ENCODE peak calls at places on chromosomes 4 and X, in seven cellular contexts. One of them, this sample, is unnamed.

GRCh38 chr4:23932935-23933334 is 43.1 kb upstream of the PPARGC1A start:
- DNase-seq in heart left ventricle: no peak
- DNase-seq in progenitor cell of endocrine pancreas: no peak
- DNase-seq in CD8-positive, alpha-beta memory T cell: no peak
- DNase-seq in OCI-M1: no peak
- DNase-seq in hypothalamus: no peak
- DNase-seq in naive thymus-derived CD8-positive, alpha-beta T cell: no peak
- DNase-seq in this sample: peak; percentile 40

GRCh38 chr4:42371306-42372063 is 25.8 kb upstream of the SHISA3 start:
- DNase-seq in naive thymus-derived CD8-positive, alpha-beta T cell: no peak
- DNase-seq in progenitor cell of endocrine pancreas: no peak
- DNase-seq in hypothalamus: no peak
- DNase-seq in heart left ventricle: no peak
- DNase-seq in OCI-M1: peak; percentile 66
- DNase-seq in CD8-positive, alpha-beta memory T cell: no peak
- DNase-seq in this sample: peak; percentile 22

GRCh38 chr4:1300466-1301455 is 11.1 kb downstream of the MAEA start:
- DNase-seq in OCI-M1: no peak
- DNase-seq in heart left ventricle: no peak
- DNase-seq in hypothalamus: peak; percentile 32
- DNase-seq in CD8-positive, alpha-beta memory T cell: no peak
- DNase-seq in naive thymus-derived CD8-positive, alpha-beta T cell: peak; percentile 45
- DNase-seq in progenitor cell of endocrine pancreas: no peak
- DNase-seq in this sample: peak; percentile 54

GRCh38 chrX:136487647-136488046 is at the start of gene BRS3:
- DNase-seq in progenitor cell of endocrine pancreas: no peak
- DNase-seq in hypothalamus: no peak
- DNase-seq in OCI-M1: no peak
- DNase-seq in CD8-positive, alpha-beta memory T cell: no peak
- DNase-seq in heart left ventricle: no peak
- DNase-seq in naive thymus-derived CD8-positive, alpha-beta T cell: no peak
- DNase-seq in this sample: no peak

GRCh38 chr4:94395541-94395940 is 52.9 kb upstream of the HPGDS start:
- DNase-seq in heart left ventricle: no peak
- DNase-seq in OCI-M1: no peak
- DNase-seq in CD8-positive, alpha-beta memory T cell: no peak
- DNase-seq in naive thymus-derived CD8-positive, alpha-beta T cell: no peak
- DNase-seq in progenitor cell of endocrine pancreas: no peak
- DNase-seq in hypothalamus: no peak
- DNase-seq in this sample: no peak

GRCh38 chrX:65586491-65586890 is 51.9 kb upstream of the LAS1L start:
- DNase-seq in CD8-positive, alpha-beta memory T cell: no peak
- DNase-seq in heart left ventricle: no peak
- DNase-seq in OCI-M1: no peak
- DNase-seq in progenitor cell of endocrine pancreas: no peak
- DNase-seq in hypothalamus: no peak
- DNase-seq in naive thymus-derived CD8-positive, alpha-beta T cell: no peak
- DNase-seq in this sample: peak; percentile 34

GRCh38 chr4:37981844-37982720 is 21.9 kb downstream of the PTTG2 start:
- DNase-seq in CD8-positive, alpha-beta memory T cell: no peak
- DNase-seq in progenitor cell of endocrine pancreas: no peak
- DNase-seq in OCI-M1: no peak
- DNase-seq in heart left ventricle: no peak
- DNase-seq in naive thymus-derived CD8-positive, alpha-beta T cell: no peak
- DNase-seq in hypothalamus: no peak
- DNase-seq in this sample: peak; percentile 28

GRCh38 chrX:56785442-56785841 is 56.4 kb downstream of the NBDY start:
- DNase-seq in CD8-positive, alpha-beta memory T cell: no peak
- DNase-seq in hypothalamus: no peak
- DNase-seq in naive thymus-derived CD8-positive, alpha-beta T cell: no peak
- DNase-seq in heart left ventricle: no peak
- DNase-seq in OCI-M1: no peak
- DNase-seq in progenitor cell of endocrine pancreas: no peak
- DNase-seq in this sample: no peak

GRCh38 chr4:177480796-177481195 is 38.6 kb upstream of the AGA start:
- DNase-seq in hypothalamus: no peak
- DNase-seq in heart left ventricle: no peak
- DNase-seq in naive thymus-derived CD8-positive, alpha-beta T cell: no peak
- DNase-seq in progenitor cell of endocrine pancreas: no peak
- DNase-seq in CD8-positive, alpha-beta memory T cell: no peak
- DNase-seq in OCI-M1: peak; percentile 9
- DNase-seq in this sample: peak; percentile 67

GRCh38 chr4:56360071-56360470 is 27.2 kb downstream of the AASDH start:
- DNase-seq in OCI-M1: no peak
- DNase-seq in CD8-positive, alpha-beta memory T cell: no peak
- DNase-seq in progenitor cell of endocrine pancreas: no peak
- DNase-seq in naive thymus-derived CD8-positive, alpha-beta T cell: no peak
- DNase-seq in heart left ventricle: no peak
- DNase-seq in hypothalamus: no peak
- DNase-seq in this sample: peak; percentile 14

GRCh38 chr4:147355849-147356248 is 125.0 kb upstream of the EDNRA start:
- DNase-seq in OCI-M1: no peak
- DNase-seq in progenitor cell of endocrine pancreas: no peak
- DNase-seq in hypothalamus: no peak
- DNase-seq in naive thymus-derived CD8-positive, alpha-beta T cell: no peak
- DNase-seq in heart left ventricle: no peak
- DNase-seq in CD8-positive, alpha-beta memory T cell: no peak
- DNase-seq in this sample: peak; percentile 83

GRCh38 chrX:139930923-139931645 is 1.8 kb downstream of the ATP11C start:
- DNase-seq in naive thymus-derived CD8-positive, alpha-beta T cell: no peak
- DNase-seq in hypothalamus: peak; percentile 3
- DNase-seq in heart left ventricle: peak; percentile 18
- DNase-seq in CD8-positive, alpha-beta memory T cell: peak; percentile 43
- DNase-seq in progenitor cell of endocrine pancreas: peak; percentile 10
- DNase-seq in OCI-M1: peak; percentile 75
- DNase-seq in this sample: no peak

GRCh38 chr4:113683143-113683542 is 78.4 kb downstream of the CAMK2D start:
- DNase-seq in CD8-positive, alpha-beta memory T cell: peak; percentile 78
- DNase-seq in progenitor cell of endocrine pancreas: no peak
- DNase-seq in hypothalamus: no peak
- DNase-seq in OCI-M1: no peak
- DNase-seq in heart left ventricle: no peak
- DNase-seq in naive thymus-derived CD8-positive, alpha-beta T cell: peak; percentile 75
- DNase-seq in this sample: no peak

GRCh38 chrX:84165716-84166115 is 22.3 kb downstream of the RPS6KA6 start:
- DNase-seq in heart left ventricle: no peak
- DNase-seq in naive thymus-derived CD8-positive, alpha-beta T cell: no peak
- DNase-seq in OCI-M1: no peak
- DNase-seq in CD8-positive, alpha-beta memory T cell: no peak
- DNase-seq in hypothalamus: no peak
- DNase-seq in progenitor cell of endocrine pancreas: no peak
- DNase-seq in this sample: no peak

GRCh38 chr4:99649208-99649607 is 8.4 kb downstream of the C4orf54 start:
- DNase-seq in heart left ventricle: no peak
- DNase-seq in naive thymus-derived CD8-positive, alpha-beta T cell: no peak
- DNase-seq in hypothalamus: no peak
- DNase-seq in CD8-positive, alpha-beta memory T cell: no peak
- DNase-seq in progenitor cell of endocrine pancreas: no peak
- DNase-seq in OCI-M1: no peak
- DNase-seq in this sample: no peak

GRCh38 chr4:65344278-65344825 is 325.9 kb downstream of the EPHA5 start:
- DNase-seq in CD8-positive, alpha-beta memory T cell: no peak
- DNase-seq in heart left ventricle: no peak
- DNase-seq in naive thymus-derived CD8-positive, alpha-beta T cell: no peak
- DNase-seq in hypothalamus: no peak
- DNase-seq in progenitor cell of endocrine pancreas: no peak
- DNase-seq in OCI-M1: peak; percentile 20
- DNase-seq in this sample: no peak

GRCh38 chr4:183637461-183637860 is 21.5 kb downstream of the RWDD4 start:
- DNase-seq in progenitor cell of endocrine pancreas: no peak
- DNase-seq in heart left ventricle: no peak
- DNase-seq in naive thymus-derived CD8-positive, alpha-beta T cell: no peak
- DNase-seq in OCI-M1: no peak
- DNase-seq in CD8-positive, alpha-beta memory T cell: no peak
- DNase-seq in hypothalamus: no peak
- DNase-seq in this sample: no peak

GRCh38 chr4:100428051-100428450 is 89.8 kb downstream of the EMCN start:
- DNase-seq in naive thymus-derived CD8-positive, alpha-beta T cell: no peak
- DNase-seq in OCI-M1: no peak
- DNase-seq in hypothalamus: no peak
- DNase-seq in heart left ventricle: no peak
- DNase-seq in progenitor cell of endocrine pancreas: no peak
- DNase-seq in CD8-positive, alpha-beta memory T cell: no peak
- DNase-seq in this sample: peak; percentile 76